ENCODE peak calls at places on chromosome 1, in six cellular contexts. P is gastroesophageal sphincter, Z is natural killer cell, T is mucosa of descending colon, J is heart left ventricle, E is Right ventricle myocardium superior. F is an unnamed sample.

GRCh38 chr1:227797612-227798011 is 17.9 kb upstream of the PRSS38 start:
- ATAC-seq in E (no peak), Z (no peak), J (no peak), P (no peak), T (no peak), F (no peak)

GRCh38 chr1:29974345-29974744 is 738.0 kb downstream of the PTPRU start:
- ATAC-seq in J (peak; percentile 72), Z (no peak), T (no peak), P (no peak), E (no peak), F (peak; percentile 48)

GRCh38 chr1:69551476-69552324 is 16.0 kb upstream of the LRRC7 start:
- ATAC-seq in J (no peak), P (no peak), T (no peak), Z (no peak), E (no peak), F (no peak)

GRCh38 chr1:223455470-223455869 is 62.3 kb downstream of the CCDC185 start:
- ATAC-seq in Z (no peak), J (peak; percentile 30), P (no peak), T (no peak), E (peak; percentile 51), F (no peak)

GRCh38 chr1:211723273-211723672 is 47.9 kb upstream of the NEK2 start:
- ATAC-seq in J (no peak), E (no peak), Z (no peak), T (no peak), P (no peak), F (no peak)

GRCh38 chr1:61139324-61140055 is 57.1 kb downstream of the NFIA start:
- ATAC-seq in T (no peak), P (peak; percentile 78), J (no peak), Z (no peak), E (no peak), F (peak; percentile 64)

GRCh38 chr1:202710070-202711025 is at the start of gene SYT2:
- ATAC-seq in E (peak; percentile 62), T (peak; percentile 50), P (peak; percentile 37), J (peak; percentile 45), Z (peak; percentile 39), F (no peak)

GRCh38 chr1:234571692-234572091 is 38.3 kb downstream of the IRF2BP2 start:
- ATAC-seq in Z (no peak), E (no peak), J (no peak), T (no peak), P (no peak), F (no peak)

F was measured in esophagus mucosa.